ENCODE peak calls at places on chromosome 10, in seven cellular contexts. H, P, G, N, I, A and E are unnamed samples.

GRCh38 chr10:131091682-131092081 is 219.8 kb downstream of the TCERG1L start:
- DNase-seq in H (no peak), P (no peak), G (no peak), N (no peak), I (no peak), A (no peak), E (no peak)

GRCh38 chr10:80855348-80855971 is 317.8 kb downstream of the SH2D4B start:
- DNase-seq in H (no peak), P (no peak), G (no peak), N (peak; percentile 2), I (no peak), A (peak; percentile 31), E (peak; percentile 70)

GRCh38 chr10:35834916-35835499 is 192.9 kb upstream of the FZD8 start:
- DNase-seq in H (no peak), P (no peak), G (no peak), N (no peak), I (no peak), A (no peak), E (no peak)

GRCh38 chr10:50593523-50593922 is 30.2 kb downstream of the SGMS1 start:
- DNase-seq in H (peak; percentile 48), P (no peak), G (peak; percentile 30), N (no peak), I (no peak), A (no peak), E (no peak)

GRCh38 chr10:73404690-73405089 is 9.2 kb downstream of the ANXA7 start:
- DNase-seq in H (no peak), P (no peak), G (no peak), N (no peak), I (no peak), A (no peak), E (no peak)

GRCh38 chr10:103493362-103493871 is at the start of gene NEURL1:
- DNase-seq in H (no peak), P (no peak), G (no peak), N (no peak), I (no peak), A (peak; percentile 61), E (peak; percentile 94)

GRCh38 chr10:104688251-104688650 is 47.2 kb downstream of the SORCS3 start:
- DNase-seq in H (peak; percentile 3), P (no peak), G (no peak), N (no peak), I (no peak), A (no peak), E (peak; percentile 7)

GRCh38 chr10:88071814-88072380 is 208.5 kb downstream of the PTEN start:
- DNase-seq in H (no peak), P (no peak), G (no peak), N (no peak), I (no peak), A (no peak), E (no peak)

GRCh38 chr10:127906548-127907377 is at the start of gene PTPRE:
- DNase-seq in H (peak; percentile 63), P (peak; percentile 66), G (no peak), N (no peak), I (peak; percentile 69), A (peak; percentile 92), E (peak; percentile 90)

GRCh38 chr10:77164616-77165311 is 472.8 kb downstream of the KCNMA1 start:
- DNase-seq in H (peak; percentile 76), P (peak; percentile 61), G (peak; percentile 60), N (no peak), I (peak; percentile 60), A (no peak), E (no peak)

GRCh38 chr10:84196083-84196482 is 1.7 kb downstream of the CDHR1 start:
- DNase-seq in H (no peak), P (no peak), G (no peak), N (peak; percentile 3), I (no peak), A (no peak), E (no peak)

GRCh38 chr10:26528715-26529393 is 90.7 kb downstream of the APBB1IP start:
- DNase-seq in H (no peak), P (no peak), G (no peak), N (no peak), I (no peak), A (no peak), E (no peak)

GRCh38 chr10:125982256-125982948 is 86.0 kb downstream of the FANK1 start:
- DNase-seq in H (peak; percentile 68), P (peak; percentile 52), G (peak; percentile 59), N (peak; percentile 41), I (peak; percentile 78), A (peak; percentile 71), E (peak; percentile 79)

GRCh38 chr10:986881-987634 is 1.2 kb upstream of the GTPBP4 start:
- DNase-seq in H (peak; percentile 93), P (peak; percentile 26), G (peak; percentile 93), N (no peak), I (no peak), A (no peak), E (no peak)

GRCh38 chr10:63866747-63867140 is 345.5 kb downstream of the REEP3 start:
- DNase-seq in H (no peak), P (peak; percentile 16), G (no peak), N (peak; percentile 3), I (peak; percentile 45), A (peak; percentile 29), E (peak; percentile 11)

GRCh38 chr10:58896229-58896628 is 280.2 kb upstream of the PHYHIPL start:
- DNase-seq in H (no peak), P (no peak), G (no peak), N (peak; percentile 21), I (no peak), A (peak; percentile 21), E (no peak)

GRCh38 chr10:121698336-121698735 is 100.1 kb upstream of the FGFR2 start:
- DNase-seq in H (peak; percentile 61), P (peak; percentile 71), G (peak; percentile 39), N (no peak), I (no peak), A (no peak), E (no peak)

GRCh38 chr10:110919971-110920881 is 822 bp downstream of the SHOC2 start:
- DNase-seq in H (peak; percentile 34), P (peak; percentile 61), G (no peak), N (no peak), I (peak; percentile 57), A (peak; percentile 52), E (peak; percentile 70)

GRCh38 chr10:71963351-71963755 is 842 bp upstream of the CHST3 start:
- DNase-seq in H (no peak), P (no peak), G (no peak), N (no peak), I (no peak), A (no peak), E (no peak)

GRCh38 chr10:71963756-71964668 is at the start of gene CHST3:
- DNase-seq in H (peak; percentile 70), P (peak; percentile 54), G (peak; percentile 50), N (no peak), I (peak; percentile 62), A (peak; percentile 81), E (peak; percentile 82)

GRCh38 chr10:71966046-71967004 is 2.1 kb downstream of the CHST3 start:
- DNase-seq in H (peak; percentile 81), P (peak; percentile 80), G (peak; percentile 60), N (no peak), I (no peak), A (no peak), E (no peak)

GRCh38 chr10:71965623-71966022 is 1.4 kb downstream of the CHST3 start:
- DNase-seq in H (no peak), P (no peak), G (no peak), N (no peak), I (no peak), A (no peak), E (no peak)

GRCh38 chr10:71964669-71965515 is 697 bp downstream of the CHST3 start:
- DNase-seq in H (peak; percentile 83), P (peak; percentile 82), G (peak; percentile 74), N (no peak), I (peak; percentile 69), A (peak; percentile 79), E (peak; percentile 57)
- TF ChIP-seq EZH2 in H (no peak), P (no peak), G (no peak), N (no peak), I (no peak), A (no peak), E (no peak)

GRCh38 chr10:11167233-11167979 is 149.7 kb downstream of the CELF2 start:
- DNase-seq in H (no peak), P (no peak), G (no peak), N (no peak), I (no peak), A (no peak), E (no peak)

GRCh38 chr10:11163990-11164805 is 146.5 kb downstream of the CELF2 start:
- DNase-seq in H (no peak), P (no peak), G (no peak), N (no peak), I (no peak), A (no peak), E (peak; percentile 87)

GRCh38 chr10:11168423-11169100 is 150.9 kb downstream of the CELF2 start:
- DNase-seq in H (no peak), P (no peak), G (no peak), N (no peak), I (no peak), A (no peak), E (no peak)

GRCh38 chr10:11164806-11165590 is 147.3 kb downstream of the CELF2 start:
- DNase-seq in H (peak; percentile 91), P (peak; percentile 0), G (peak; percentile 89), N (no peak), I (peak; percentile 61), A (peak; percentile 50), E (peak; percentile 74)

GRCh38 chr10:11165591-11166543 is 148.2 kb downstream of the CELF2 start:
- DNase-seq in H (peak; percentile 16), P (no peak), G (no peak), N (no peak), I (peak; percentile 33), A (peak; percentile 61), E (peak; percentile 83)
- TF ChIP-seq EZH2 in H (no peak), P (no peak), G (peak; percentile 47), N (no peak), I (peak; percentile 42), A (peak; percentile 8), E (no peak)

DNA sequence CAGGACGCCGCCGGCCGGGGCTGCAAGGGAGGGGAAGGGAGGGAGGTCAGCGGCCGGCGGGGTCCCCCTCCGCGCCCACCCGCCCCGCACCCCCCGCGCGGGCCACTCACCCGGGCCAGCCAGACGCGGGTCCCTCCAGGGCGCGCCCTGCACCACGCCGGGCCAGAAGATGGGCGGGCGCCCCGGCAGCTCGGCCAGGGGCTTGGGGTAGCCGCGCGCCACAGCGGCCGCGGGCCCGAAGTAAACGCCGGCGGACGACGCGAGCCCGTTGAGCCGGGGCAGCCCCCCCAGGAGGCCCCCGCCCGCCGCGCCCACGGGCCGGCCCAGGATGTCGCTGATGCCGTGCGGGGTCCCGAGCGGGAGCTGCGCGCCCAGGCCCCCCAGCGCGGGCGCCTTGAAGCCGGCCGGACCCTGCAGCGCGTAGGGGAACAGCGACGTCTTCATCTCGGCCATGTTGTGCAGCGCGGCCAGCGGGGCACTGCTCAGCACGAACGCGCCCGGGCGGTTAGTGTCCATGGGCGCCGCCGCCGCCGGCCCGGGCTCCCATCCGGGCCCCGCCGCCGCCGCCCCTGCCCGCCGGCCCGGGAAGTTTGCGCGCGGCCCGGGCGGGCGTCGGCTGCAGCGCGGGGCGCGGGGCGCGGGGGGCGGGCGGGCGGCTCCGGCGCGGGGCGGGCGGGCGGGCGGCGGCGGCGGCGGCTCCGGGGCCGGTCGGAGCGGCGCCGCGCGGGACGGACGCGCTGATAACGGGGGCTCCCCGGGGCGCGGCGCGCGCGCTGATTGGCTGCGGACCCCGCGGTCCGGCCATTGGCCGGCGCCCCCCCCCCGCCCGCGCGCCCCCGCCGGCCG is at the start of gene NKX6-2:
- DNase-seq in H (peak; percentile 16), P (no peak), G (no peak), N (no peak), I (no peak), A (no peak), E (peak; percentile 70)
- TF ChIP-seq EZH2 in H (no peak), P (no peak), G (no peak), N (no peak), I (no peak), A (no peak), E (no peak)

GRCh38 chr10:133230387-133231195 is 574 bp downstream of the UTF1 start:
- DNase-seq in H (no peak), P (no peak), G (no peak), N (no peak), I (no peak), A (peak; percentile 61), E (peak; percentile 75)
- TF ChIP-seq EZH2 in H (peak; percentile 29), P (peak; percentile 42), G (peak; percentile 17), N (no peak), I (peak; percentile 29), A (peak; percentile 24), E (peak; percentile 49)